ENCODE peak calls at places on chromosome 10, in eight cellular contexts. One of them, this sample, is unnamed.

GRCh38 chr10:128050117-128050516 is 76.1 kb downstream of the MKI67 start:
- DNase-seq in activated T-helper 2 cell treated with anti-CD3 and anti-CD28 coated beads, Interferon-gamma antibody, Interleukin-2, Interleukin-4, amounts not matched to agents 10 μg/mL and 5 μg/mL and 100 μg/mL, durations not matched to agents 14 hours and 24 hours and 36 hours: no peak
- DNase-seq in substantia nigra: no peak
- DNase-seq in NCI-H2171 treated with DMSO at 0.1 percent for 48 hours: no peak
- DNase-seq in hepatocyte: no peak
- DNase-seq in fibroblast of the aortic adventitia: no peak
- DNase-seq in SHP77 treated with DMSO at 0.1 percent for 48 hours: no peak
- DNase-seq in activated naive CD8-positive, alpha-beta T cell treated with anti-CD3 and anti-CD28 coated beads, Interleukin-2, amount 10 ng/mL, durations not matched to agents 7 days and 5 days: no peak
- DNase-seq in this sample: no peak

GRCh38 chr10:112369495-112370423 is 4.2 kb upstream of the ACSL5 start:
- DNase-seq in activated naive CD8-positive, alpha-beta T cell treated with anti-CD3 and anti-CD28 coated beads, Interleukin-2, amount 10 ng/mL, durations not matched to agents 7 days and 5 days: no peak
- DNase-seq in activated T-helper 2 cell treated with anti-CD3 and anti-CD28 coated beads, Interferon-gamma antibody, Interleukin-2, Interleukin-4, amounts not matched to agents 10 μg/mL and 5 μg/mL and 100 μg/mL, durations not matched to agents 14 hours and 24 hours and 36 hours: no peak
- DNase-seq in substantia nigra: no peak
- DNase-seq in fibroblast of the aortic adventitia: no peak
- DNase-seq in hepatocyte: no peak
- DNase-seq in NCI-H2171 treated with DMSO at 0.1 percent for 48 hours: no peak
- DNase-seq in SHP77 treated with DMSO at 0.1 percent for 48 hours: no peak
- DNase-seq in this sample: no peak

GRCh38 chr10:12430406-12430982 is 81.1 kb downstream of the CAMK1D start:
- DNase-seq in hepatocyte: no peak
- DNase-seq in NCI-H2171 treated with DMSO at 0.1 percent for 48 hours: no peak
- DNase-seq in substantia nigra: no peak
- DNase-seq in SHP77 treated with DMSO at 0.1 percent for 48 hours: no peak
- DNase-seq in activated naive CD8-positive, alpha-beta T cell treated with anti-CD3 and anti-CD28 coated beads, Interleukin-2, amount 10 ng/mL, durations not matched to agents 7 days and 5 days: no peak
- DNase-seq in activated T-helper 2 cell treated with anti-CD3 and anti-CD28 coated beads, Interferon-gamma antibody, Interleukin-2, Interleukin-4, amounts not matched to agents 10 μg/mL and 5 μg/mL and 100 μg/mL, durations not matched to agents 14 hours and 24 hours and 36 hours: no peak
- DNase-seq in fibroblast of the aortic adventitia: no peak
- DNase-seq in this sample: no peak

GRCh38 chr10:128912568-128913311 is 554.3 kb upstream of the MGMT start:
- DNase-seq in hepatocyte: no peak
- DNase-seq in activated T-helper 2 cell treated with anti-CD3 and anti-CD28 coated beads, Interferon-gamma antibody, Interleukin-2, Interleukin-4, amounts not matched to agents 10 μg/mL and 5 μg/mL and 100 μg/mL, durations not matched to agents 14 hours and 24 hours and 36 hours: no peak
- DNase-seq in substantia nigra: no peak
- DNase-seq in activated naive CD8-positive, alpha-beta T cell treated with anti-CD3 and anti-CD28 coated beads, Interleukin-2, amount 10 ng/mL, durations not matched to agents 7 days and 5 days: no peak
- DNase-seq in fibroblast of the aortic adventitia: no peak
- DNase-seq in SHP77 treated with DMSO at 0.1 percent for 48 hours: no peak
- DNase-seq in NCI-H2171 treated with DMSO at 0.1 percent for 48 hours: no peak
- DNase-seq in this sample: no peak

GRCh38 chr10:42177077-42177792 is 461.1 kb downstream of the ZNF33B start:
- DNase-seq in NCI-H2171 treated with DMSO at 0.1 percent for 48 hours: no peak
- DNase-seq in hepatocyte: peak
- DNase-seq in activated T-helper 2 cell treated with anti-CD3 and anti-CD28 coated beads, Interferon-gamma antibody, Interleukin-2, Interleukin-4, amounts not matched to agents 10 μg/mL and 5 μg/mL and 100 μg/mL, durations not matched to agents 14 hours and 24 hours and 36 hours: no peak
- DNase-seq in fibroblast of the aortic adventitia: no peak
- DNase-seq in SHP77 treated with DMSO at 0.1 percent for 48 hours: no peak
- DNase-seq in activated naive CD8-positive, alpha-beta T cell treated with anti-CD3 and anti-CD28 coated beads, Interleukin-2, amount 10 ng/mL, durations not matched to agents 7 days and 5 days: no peak
- DNase-seq in substantia nigra: no peak
- DNase-seq in this sample: no peak

GRCh38 chr10:77726732-77727131 is 89.1 kb upstream of the KCNMA1 start:
- DNase-seq in hepatocyte: no peak
- DNase-seq in activated naive CD8-positive, alpha-beta T cell treated with anti-CD3 and anti-CD28 coated beads, Interleukin-2, amount 10 ng/mL, durations not matched to agents 7 days and 5 days: no peak
- DNase-seq in activated T-helper 2 cell treated with anti-CD3 and anti-CD28 coated beads, Interferon-gamma antibody, Interleukin-2, Interleukin-4, amounts not matched to agents 10 μg/mL and 5 μg/mL and 100 μg/mL, durations not matched to agents 14 hours and 24 hours and 36 hours: no peak
- DNase-seq in fibroblast of the aortic adventitia: no peak
- DNase-seq in substantia nigra: no peak
- DNase-seq in NCI-H2171 treated with DMSO at 0.1 percent for 48 hours: no peak
- DNase-seq in SHP77 treated with DMSO at 0.1 percent for 48 hours: no peak
- DNase-seq in this sample: no peak

GRCh38 chr10:125190414-125190813 is 30.1 kb upstream of the CTBP2 start:
- DNase-seq in fibroblast of the aortic adventitia: no peak
- DNase-seq in substantia nigra: no peak
- DNase-seq in SHP77 treated with DMSO at 0.1 percent for 48 hours: no peak
- DNase-seq in activated naive CD8-positive, alpha-beta T cell treated with anti-CD3 and anti-CD28 coated beads, Interleukin-2, amount 10 ng/mL, durations not matched to agents 7 days and 5 days: no peak
- DNase-seq in activated T-helper 2 cell treated with anti-CD3 and anti-CD28 coated beads, Interferon-gamma antibody, Interleukin-2, Interleukin-4, amounts not matched to agents 10 μg/mL and 5 μg/mL and 100 μg/mL, durations not matched to agents 14 hours and 24 hours and 36 hours: no peak
- DNase-seq in NCI-H2171 treated with DMSO at 0.1 percent for 48 hours: no peak
- DNase-seq in hepatocyte: no peak
- DNase-seq in this sample: no peak

GRCh38 chr10:11397566-11397965 is 213.9 kb downstream of the USP6NL start:
- DNase-seq in activated naive CD8-positive, alpha-beta T cell treated with anti-CD3 and anti-CD28 coated beads, Interleukin-2, amount 10 ng/mL, durations not matched to agents 7 days and 5 days: no peak
- DNase-seq in SHP77 treated with DMSO at 0.1 percent for 48 hours: no peak
- DNase-seq in fibroblast of the aortic adventitia: no peak
- DNase-seq in hepatocyte: no peak
- DNase-seq in NCI-H2171 treated with DMSO at 0.1 percent for 48 hours: no peak
- DNase-seq in substantia nigra: no peak
- DNase-seq in activated T-helper 2 cell treated with anti-CD3 and anti-CD28 coated beads, Interferon-gamma antibody, Interleukin-2, Interleukin-4, amounts not matched to agents 10 μg/mL and 5 μg/mL and 100 μg/mL, durations not matched to agents 14 hours and 24 hours and 36 hours: no peak
- DNase-seq in this sample: no peak

GRCh38 chr10:124595143-124595883 is 133.7 kb downstream of the LHPP start:
- DNase-seq in substantia nigra: no peak
- DNase-seq in fibroblast of the aortic adventitia: no peak
- DNase-seq in activated naive CD8-positive, alpha-beta T cell treated with anti-CD3 and anti-CD28 coated beads, Interleukin-2, amount 10 ng/mL, durations not matched to agents 7 days and 5 days: no peak
- DNase-seq in SHP77 treated with DMSO at 0.1 percent for 48 hours: no peak
- DNase-seq in hepatocyte: no peak
- DNase-seq in activated T-helper 2 cell treated with anti-CD3 and anti-CD28 coated beads, Interferon-gamma antibody, Interleukin-2, Interleukin-4, amounts not matched to agents 10 μg/mL and 5 μg/mL and 100 μg/mL, durations not matched to agents 14 hours and 24 hours and 36 hours: no peak
- DNase-seq in NCI-H2171 treated with DMSO at 0.1 percent for 48 hours: no peak
- DNase-seq in this sample: no peak

GRCh38 chr10:16521311-16522016 is at the start of gene C1QL3:
- DNase-seq in hepatocyte: peak
- DNase-seq in fibroblast of the aortic adventitia: peak
- DNase-seq in substantia nigra: no peak
- DNase-seq in activated T-helper 2 cell treated with anti-CD3 and anti-CD28 coated beads, Interferon-gamma antibody, Interleukin-2, Interleukin-4, amounts not matched to agents 10 μg/mL and 5 μg/mL and 100 μg/mL, durations not matched to agents 14 hours and 24 hours and 36 hours: peak
- DNase-seq in SHP77 treated with DMSO at 0.1 percent for 48 hours: no peak
- DNase-seq in activated naive CD8-positive, alpha-beta T cell treated with anti-CD3 and anti-CD28 coated beads, Interleukin-2, amount 10 ng/mL, durations not matched to agents 7 days and 5 days: peak
- DNase-seq in NCI-H2171 treated with DMSO at 0.1 percent for 48 hours: peak
- DNase-seq in this sample: peak

GRCh38 chr10:114045071-114045737 is 1.5 kb downstream of the ADRB1 start:
- DNase-seq in NCI-H2171 treated with DMSO at 0.1 percent for 48 hours: no peak
- DNase-seq in activated T-helper 2 cell treated with anti-CD3 and anti-CD28 coated beads, Interferon-gamma antibody, Interleukin-2, Interleukin-4, amounts not matched to agents 10 μg/mL and 5 μg/mL and 100 μg/mL, durations not matched to agents 14 hours and 24 hours and 36 hours: no peak
- DNase-seq in substantia nigra: no peak
- DNase-seq in activated naive CD8-positive, alpha-beta T cell treated with anti-CD3 and anti-CD28 coated beads, Interleukin-2, amount 10 ng/mL, durations not matched to agents 7 days and 5 days: peak
- DNase-seq in hepatocyte: peak
- DNase-seq in SHP77 treated with DMSO at 0.1 percent for 48 hours: no peak
- DNase-seq in fibroblast of the aortic adventitia: no peak
- DNase-seq in this sample: peak

GRCh38 chr10:110524864-110525242 is 27.1 kb downstream of the DUSP5 start:
- DNase-seq in activated naive CD8-positive, alpha-beta T cell treated with anti-CD3 and anti-CD28 coated beads, Interleukin-2, amount 10 ng/mL, durations not matched to agents 7 days and 5 days: no peak
- DNase-seq in fibroblast of the aortic adventitia: no peak
- DNase-seq in hepatocyte: no peak
- DNase-seq in activated T-helper 2 cell treated with anti-CD3 and anti-CD28 coated beads, Interferon-gamma antibody, Interleukin-2, Interleukin-4, amounts not matched to agents 10 μg/mL and 5 μg/mL and 100 μg/mL, durations not matched to agents 14 hours and 24 hours and 36 hours: no peak
- DNase-seq in NCI-H2171 treated with DMSO at 0.1 percent for 48 hours: no peak
- DNase-seq in substantia nigra: no peak
- DNase-seq in SHP77 treated with DMSO at 0.1 percent for 48 hours: no peak
- DNase-seq in this sample: no peak

GRCh38 chr10:100968839-100969174 is 497 bp upstream of the SEMA4G start:
- DNase-seq in substantia nigra: no peak
- DNase-seq in hepatocyte: no peak
- DNase-seq in NCI-H2171 treated with DMSO at 0.1 percent for 48 hours: no peak
- DNase-seq in activated T-helper 2 cell treated with anti-CD3 and anti-CD28 coated beads, Interferon-gamma antibody, Interleukin-2, Interleukin-4, amounts not matched to agents 10 μg/mL and 5 μg/mL and 100 μg/mL, durations not matched to agents 14 hours and 24 hours and 36 hours: no peak
- DNase-seq in fibroblast of the aortic adventitia: no peak
- DNase-seq in activated naive CD8-positive, alpha-beta T cell treated with anti-CD3 and anti-CD28 coated beads, Interleukin-2, amount 10 ng/mL, durations not matched to agents 7 days and 5 days: no peak
- DNase-seq in SHP77 treated with DMSO at 0.1 percent for 48 hours: no peak
- DNase-seq in this sample: no peak

GRCh38 chr10:84204122-84204521 is 9.8 kb downstream of the CDHR1 start:
- DNase-seq in substantia nigra: no peak
- DNase-seq in SHP77 treated with DMSO at 0.1 percent for 48 hours: no peak
- DNase-seq in hepatocyte: no peak
- DNase-seq in fibroblast of the aortic adventitia: no peak
- DNase-seq in NCI-H2171 treated with DMSO at 0.1 percent for 48 hours: no peak
- DNase-seq in activated naive CD8-positive, alpha-beta T cell treated with anti-CD3 and anti-CD28 coated beads, Interleukin-2, amount 10 ng/mL, durations not matched to agents 7 days and 5 days: no peak
- DNase-seq in activated T-helper 2 cell treated with anti-CD3 and anti-CD28 coated beads, Interferon-gamma antibody, Interleukin-2, Interleukin-4, amounts not matched to agents 10 μg/mL and 5 μg/mL and 100 μg/mL, durations not matched to agents 14 hours and 24 hours and 36 hours: no peak
- DNase-seq in this sample: no peak

GRCh38 chr10:21526952-21527633 is 1.6 kb upstream of the SKIDA1 start:
- DNase-seq in NCI-H2171 treated with DMSO at 0.1 percent for 48 hours: peak
- DNase-seq in hepatocyte: peak
- DNase-seq in fibroblast of the aortic adventitia: peak
- DNase-seq in activated T-helper 2 cell treated with anti-CD3 and anti-CD28 coated beads, Interferon-gamma antibody, Interleukin-2, Interleukin-4, amounts not matched to agents 10 μg/mL and 5 μg/mL and 100 μg/mL, durations not matched to agents 14 hours and 24 hours and 36 hours: no peak
- DNase-seq in SHP77 treated with DMSO at 0.1 percent for 48 hours: peak
- DNase-seq in activated naive CD8-positive, alpha-beta T cell treated with anti-CD3 and anti-CD28 coated beads, Interleukin-2, amount 10 ng/mL, durations not matched to agents 7 days and 5 days: peak
- DNase-seq in substantia nigra: no peak
- DNase-seq in this sample: peak

GRCh38 chr10:84293574-84294016 is 34.8 kb upstream of the CCSER2 start:
- DNase-seq in activated T-helper 2 cell treated with anti-CD3 and anti-CD28 coated beads, Interferon-gamma antibody, Interleukin-2, Interleukin-4, amounts not matched to agents 10 μg/mL and 5 μg/mL and 100 μg/mL, durations not matched to agents 14 hours and 24 hours and 36 hours: peak
- DNase-seq in fibroblast of the aortic adventitia: no peak
- DNase-seq in substantia nigra: no peak
- DNase-seq in SHP77 treated with DMSO at 0.1 percent for 48 hours: no peak
- DNase-seq in hepatocyte: no peak
- DNase-seq in NCI-H2171 treated with DMSO at 0.1 percent for 48 hours: peak
- DNase-seq in activated naive CD8-positive, alpha-beta T cell treated with anti-CD3 and anti-CD28 coated beads, Interleukin-2, amount 10 ng/mL, durations not matched to agents 7 days and 5 days: no peak
- DNase-seq in this sample: no peak

GRCh38 chr10:3069876-3070275 is 2.5 kb downstream of the PFKP start:
- DNase-seq in hepatocyte: no peak
- DNase-seq in activated T-helper 2 cell treated with anti-CD3 and anti-CD28 coated beads, Interferon-gamma antibody, Interleukin-2, Interleukin-4, amounts not matched to agents 10 μg/mL and 5 μg/mL and 100 μg/mL, durations not matched to agents 14 hours and 24 hours and 36 hours: no peak
- DNase-seq in fibroblast of the aortic adventitia: no peak
- DNase-seq in substantia nigra: no peak
- DNase-seq in SHP77 treated with DMSO at 0.1 percent for 48 hours: no peak
- DNase-seq in NCI-H2171 treated with DMSO at 0.1 percent for 48 hours: no peak
- DNase-seq in activated naive CD8-positive, alpha-beta T cell treated with anti-CD3 and anti-CD28 coated beads, Interleukin-2, amount 10 ng/mL, durations not matched to agents 7 days and 5 days: no peak
- DNase-seq in this sample: no peak

GRCh38 chr10:88113232-88113631 is 249.8 kb downstream of the PTEN start:
- DNase-seq in activated naive CD8-positive, alpha-beta T cell treated with anti-CD3 and anti-CD28 coated beads, Interleukin-2, amount 10 ng/mL, durations not matched to agents 7 days and 5 days: no peak
- DNase-seq in SHP77 treated with DMSO at 0.1 percent for 48 hours: no peak
- DNase-seq in fibroblast of the aortic adventitia: no peak
- DNase-seq in substantia nigra: no peak
- DNase-seq in activated T-helper 2 cell treated with anti-CD3 and anti-CD28 coated beads, Interferon-gamma antibody, Interleukin-2, Interleukin-4, amounts not matched to agents 10 μg/mL and 5 μg/mL and 100 μg/mL, durations not matched to agents 14 hours and 24 hours and 36 hours: no peak
- DNase-seq in NCI-H2171 treated with DMSO at 0.1 percent for 48 hours: no peak
- DNase-seq in hepatocyte: no peak
- DNase-seq in this sample: peak

GRCh38 chr10:30219977-30220751 is 128.9 kb downstream of the MTPAP start:
- DNase-seq in substantia nigra: no peak
- DNase-seq in SHP77 treated with DMSO at 0.1 percent for 48 hours: no peak
- DNase-seq in hepatocyte: peak
- DNase-seq in fibroblast of the aortic adventitia: no peak
- DNase-seq in activated T-helper 2 cell treated with anti-CD3 and anti-CD28 coated beads, Interferon-gamma antibody, Interleukin-2, Interleukin-4, amounts not matched to agents 10 μg/mL and 5 μg/mL and 100 μg/mL, durations not matched to agents 14 hours and 24 hours and 36 hours: no peak
- DNase-seq in NCI-H2171 treated with DMSO at 0.1 percent for 48 hours: peak
- DNase-seq in activated naive CD8-positive, alpha-beta T cell treated with anti-CD3 and anti-CD28 coated beads, Interleukin-2, amount 10 ng/mL, durations not matched to agents 7 days and 5 days: no peak
- DNase-seq in this sample: no peak

GRCh38 chr10:133047526-133047925 is 40.2 kb upstream of the ADGRA1 start:
- DNase-seq in NCI-H2171 treated with DMSO at 0.1 percent for 48 hours: no peak
- DNase-seq in activated naive CD8-positive, alpha-beta T cell treated with anti-CD3 and anti-CD28 coated beads, Interleukin-2, amount 10 ng/mL, durations not matched to agents 7 days and 5 days: no peak
- DNase-seq in hepatocyte: no peak
- DNase-seq in substantia nigra: no peak
- DNase-seq in SHP77 treated with DMSO at 0.1 percent for 48 hours: no peak
- DNase-seq in fibroblast of the aortic adventitia: no peak
- DNase-seq in activated T-helper 2 cell treated with anti-CD3 and anti-CD28 coated beads, Interferon-gamma antibody, Interleukin-2, Interleukin-4, amounts not matched to agents 10 μg/mL and 5 μg/mL and 100 μg/mL, durations not matched to agents 14 hours and 24 hours and 36 hours: no peak
- DNase-seq in this sample: no peak

GRCh38 chr10:71685554-71686202 is 33.9 kb downstream of the C10orf105 start:
- DNase-seq in activated T-helper 2 cell treated with anti-CD3 and anti-CD28 coated beads, Interferon-gamma antibody, Interleukin-2, Interleukin-4, amounts not matched to agents 10 μg/mL and 5 μg/mL and 100 μg/mL, durations not matched to agents 14 hours and 24 hours and 36 hours: no peak
- DNase-seq in fibroblast of the aortic adventitia: no peak
- DNase-seq in activated naive CD8-positive, alpha-beta T cell treated with anti-CD3 and anti-CD28 coated beads, Interleukin-2, amount 10 ng/mL, durations not matched to agents 7 days and 5 days: no peak
- DNase-seq in hepatocyte: no peak
- DNase-seq in substantia nigra: no peak
- DNase-seq in SHP77 treated with DMSO at 0.1 percent for 48 hours: no peak
- DNase-seq in NCI-H2171 treated with DMSO at 0.1 percent for 48 hours: peak
- DNase-seq in this sample: peak

This sample was measured in cardiac muscle cell.